ENCODE peak calls at places on chromosome 17, in eight cellular contexts. L, N, Y, X, A, T, W and O are unnamed samples. For H3K27me3, the result is how much of the 10 kb centered on the place peaks cover.

GRCh38 chr17:74960739-74961342 is 11.7 kb downstream of the HID1 start:
- DNase-seq in L (peak), N (no peak), Y (peak), X (peak), A (no peak), T (no peak), W (peak), O (peak)

GRCh38 chr17:62808576-62808970 is 459 bp upstream of the MARCHF10 start:
- DNase-seq in L (no peak), N (no peak), Y (no peak), X (no peak), A (no peak), T (no peak), W (no peak), O (no peak)

GRCh38 chr17:69030145-69030544 is 30.6 kb downstream of the ABCA9 start:
- DNase-seq in L (no peak), N (no peak), Y (no peak), X (no peak), A (no peak), T (no peak), W (no peak), O (no peak)

GRCh38 chr17:57995076-57995956 is 7.3 kb upstream of the VEZF1 start:
- DNase-seq in L (peak), N (peak), Y (peak), X (no peak), A (peak), T (peak), W (peak), O (peak)

GRCh38 chr17:78600181-78600651 is 23.0 kb upstream of the DNAH17 start:
- DNase-seq in L (no peak), N (no peak), Y (no peak), X (no peak), A (no peak), T (no peak), W (no peak), O (no peak)

GRCh38 chr17:48499743-48500434 is 30.9 kb downstream of the HOXB1 start:
- DNase-seq in L (no peak), N (no peak), Y (no peak), X (no peak), A (no peak), T (no peak), W (no peak), O (no peak)

GRCh38 chr17:8445536-8445935 is 9.9 kb downstream of the NDEL1 start:
- DNase-seq in L (no peak), N (no peak), Y (no peak), X (no peak), A (no peak), T (no peak), W (no peak), O (no peak)

GRCh38 chr17:44222112-44222869 is 2.8 kb upstream of the UBTF start:
- DNase-seq in L (peak), N (peak), Y (peak), X (peak), A (peak), T (peak), W (no peak), O (peak)

GRCh38 chr17:59327891-59328290 is 3.6 kb upstream of the YPEL2 start:
- DNase-seq in L (no peak), N (no peak), Y (no peak), X (no peak), A (no peak), T (peak), W (peak), O (no peak)

GRCh38 chr17:32152130-32152529 is 9.8 kb downstream of the RHOT1 start:
- DNase-seq in L (no peak), N (no peak), Y (no peak), X (no peak), A (peak), T (no peak), W (no peak), O (no peak)

GRCh38 chr17:27573971-27574525 is 56.9 kb upstream of the LGALS9 start:
- DNase-seq in L (no peak), N (no peak), Y (no peak), X (no peak), A (no peak), T (no peak), W (no peak), O (no peak)

DNA sequence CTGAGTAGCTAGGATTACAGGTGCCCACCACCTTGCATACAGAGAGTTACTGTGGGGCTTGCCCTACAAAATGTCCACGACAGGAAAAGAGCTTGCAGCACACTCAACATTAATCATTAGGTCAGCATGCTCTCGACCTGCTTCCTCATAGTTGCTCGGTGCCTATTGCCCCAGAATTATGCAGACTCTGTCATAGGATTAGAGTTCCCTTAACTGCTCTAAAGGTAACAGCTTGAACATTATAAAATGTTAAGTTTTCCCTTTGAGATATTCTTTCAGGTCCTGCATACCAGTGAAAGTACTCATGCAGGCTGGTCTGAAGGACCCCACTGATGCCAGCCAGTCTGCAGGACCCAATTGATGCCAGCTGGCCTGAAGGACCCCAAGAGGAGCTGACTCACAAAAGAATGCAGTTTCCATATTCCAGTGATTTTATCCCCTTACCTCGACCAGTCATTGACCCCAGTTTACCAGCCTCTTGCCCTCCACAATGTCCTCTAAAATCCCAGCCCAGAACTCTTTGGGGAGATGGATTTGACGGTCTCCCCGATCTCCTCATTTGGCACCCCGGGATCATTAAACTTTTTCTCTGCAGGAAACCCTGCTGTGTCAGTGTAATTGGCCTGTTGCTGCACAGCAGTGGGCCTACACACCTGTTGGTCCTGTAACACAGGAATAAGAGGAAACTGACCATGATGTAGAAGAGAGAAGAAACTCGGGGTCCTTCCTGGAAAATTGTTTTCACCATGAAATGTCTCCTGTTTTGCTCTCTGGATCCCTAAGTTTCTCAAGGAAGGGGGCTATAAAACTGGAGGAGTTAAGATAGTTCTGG is 10.6 kb downstream of the ICAM2 start:
- DNase-seq in L (no peak), N (no peak), Y (no peak), X (no peak), A (no peak), T (no peak), W (no peak), O (no peak)
- H3K27ac ChIP-seq in L (no peak), N (no peak), Y (no peak), X (peak), A (no peak), T (no peak), W (no peak), O (no peak)

GRCh38 chr17:72120878-72121163 is at the start of gene SOX9:
- DNase-seq in L (peak), N (peak), Y (no peak), X (peak), A (no peak), T (peak), W (no peak), O (peak)
- H3K27me3 ChIP-seq in L (under half), N (under half), Y (under half), X (half or more), A (under half), T (under half), W (under half), O (under half)

DNA sequence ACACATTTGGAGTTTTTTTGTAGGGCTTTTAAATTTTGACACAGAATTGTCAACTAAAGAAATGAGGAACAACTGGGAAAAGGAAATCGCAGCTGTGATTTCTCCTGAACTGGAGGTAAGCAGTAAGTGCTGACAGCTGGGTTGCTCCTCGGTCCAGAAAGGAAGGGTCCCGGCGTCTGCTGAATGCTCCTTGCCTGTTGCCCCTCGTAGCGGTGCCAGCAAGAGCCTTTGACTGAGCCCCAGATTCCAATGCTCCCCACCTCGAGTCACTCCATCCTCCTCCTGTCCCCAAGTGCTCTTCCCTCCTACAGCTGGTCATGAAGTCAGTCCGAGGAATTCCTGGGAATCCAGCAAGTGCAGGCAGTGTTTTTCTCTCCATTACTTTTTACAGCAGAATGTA is 32.0 kb upstream of the ENDOV start:
- DNase-seq in L (no peak), N (no peak), Y (no peak), X (no peak), A (no peak), T (no peak), W (no peak), O (peak)
- H3K27ac ChIP-seq in L (no peak), N (no peak), Y (no peak), X (no peak), A (no peak), T (no peak), W (no peak), O (peak)

GRCh38 chr17:34757106-34757505 is 177.7 kb downstream of the TMEM132E start:
- DNase-seq in L (no peak), N (no peak), Y (no peak), X (no peak), A (no peak), T (peak), W (no peak), O (no peak)
- H3K27me3 ChIP-seq in L (half or more), N (under half), Y (under half), X (under half), A (under half), T (under half), W (under half), O (under half)

DNA sequence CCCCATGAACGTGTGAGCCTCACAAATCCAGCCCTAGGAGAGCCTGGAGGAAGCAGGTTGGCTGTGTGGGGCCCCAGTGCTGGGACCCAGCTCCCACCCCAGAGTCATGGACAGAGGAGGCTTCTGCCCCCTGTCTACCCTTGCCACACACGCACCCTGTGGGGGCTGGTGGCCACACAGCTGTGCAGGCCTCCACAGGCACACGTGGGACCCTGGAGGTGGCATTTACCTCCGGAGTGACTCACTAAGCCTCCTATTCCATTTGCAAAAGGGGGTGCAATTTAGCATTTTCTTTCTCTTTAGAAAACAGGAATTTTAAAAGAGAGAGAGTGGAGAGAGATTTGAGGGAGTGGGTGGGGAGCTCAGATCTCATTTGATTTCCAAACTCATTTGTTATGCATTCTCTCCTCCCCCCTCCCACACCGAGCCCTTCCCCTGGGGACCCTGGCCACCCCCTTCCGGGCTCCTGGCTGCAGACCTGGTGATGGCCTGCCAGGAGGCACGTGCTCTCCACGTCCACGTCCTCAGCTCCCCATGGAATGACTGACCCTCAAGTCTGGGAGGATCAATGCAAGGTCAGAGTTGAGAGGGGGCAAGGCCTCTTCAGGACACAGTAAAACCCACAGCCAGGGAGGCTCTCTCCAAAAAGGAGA is 6.8 kb downstream of the PITPNM3 start:
- DNase-seq in L (no peak), N (no peak), Y (no peak), X (no peak), A (no peak), T (no peak), W (no peak), O (no peak)
- H3K27ac ChIP-seq in L (no peak), N (no peak), Y (no peak), X (peak), A (no peak), T (no peak), W (no peak), O (no peak)